ENCODE peak calls at places on chromosomes 11 and 22, in nine cellular contexts. One of them, this sample, is unnamed.
A peak's percentile ranks its signal among the peaks of the same experiment; 100 is the strongest.

GRCh38 chr11:75174781-75175370 is 24.0 kb downstream of the SLCO2B1 start:
- DNase-seq in GM10248: no peak
- DNase-seq in WTC11: no peak
- DNase-seq in endothelial cell: no peak
- DNase-seq in GM20000: no peak
- DNase-seq in HCT116: no peak
- DNase-seq in ovary: peak; percentile 58
- DNase-seq in PC-3: no peak
- DNase-seq in RWPE1: no peak
- DNase-seq in this sample: peak; percentile 4

GRCh38 chr11:67368621-67369020 is 4.8 kb downstream of the CLCF1 start:
- DNase-seq in GM10248: no peak
- DNase-seq in endothelial cell: no peak
- DNase-seq in WTC11: no peak
- DNase-seq in GM20000: peak; percentile 58
- DNase-seq in ovary: no peak
- DNase-seq in RWPE1: no peak
- DNase-seq in HCT116: no peak
- DNase-seq in PC-3: no peak
- DNase-seq in this sample: no peak

GRCh38 chr22:42688241-42688913 is 32.3 kb downstream of the A4GALT start:
- DNase-seq in HCT116: no peak
- DNase-seq in RWPE1: peak; percentile 81
- DNase-seq in GM20000: no peak
- DNase-seq in PC-3: peak; percentile 84
- DNase-seq in WTC11: peak; percentile 48
- DNase-seq in ovary: peak; percentile 86
- DNase-seq in endothelial cell: peak; percentile 49
- DNase-seq in GM10248: no peak
- DNase-seq in this sample: peak; percentile 89

GRCh38 chr11:35391922-35392813 is 27.2 kb downstream of the SLC1A2 start:
- DNase-seq in endothelial cell: peak; percentile 96
- DNase-seq in PC-3: peak; percentile 81
- DNase-seq in GM20000: peak; percentile 78
- DNase-seq in RWPE1: peak; percentile 75
- DNase-seq in HCT116: peak; percentile 49
- DNase-seq in ovary: peak; percentile 83
- DNase-seq in GM10248: peak; percentile 75
- DNase-seq in WTC11: peak; percentile 92
- DNase-seq in this sample: peak; percentile 45

GRCh38 chr11:134266841-134267251 is 9.3 kb upstream of the GLB1L3 start:
- DNase-seq in ovary: no peak
- DNase-seq in WTC11: no peak
- DNase-seq in RWPE1: peak; percentile 84
- DNase-seq in PC-3: peak; percentile 97
- DNase-seq in HCT116: no peak
- DNase-seq in GM20000: no peak
- DNase-seq in endothelial cell: no peak
- DNase-seq in GM10248: no peak
- DNase-seq in this sample: peak; percentile 93

GRCh38 chr22:46066691-46067090 is 83.6 kb upstream of the PPARA start:
- DNase-seq in GM20000: no peak
- DNase-seq in endothelial cell: no peak
- DNase-seq in PC-3: peak; percentile 62
- DNase-seq in HCT116: no peak
- DNase-seq in ovary: no peak
- DNase-seq in GM10248: no peak
- DNase-seq in RWPE1: no peak
- DNase-seq in WTC11: no peak
- DNase-seq in this sample: no peak

GRCh38 chr11:34366522-34366921 is 8.7 kb upstream of the ABTB2 start:
- DNase-seq in RWPE1: no peak
- DNase-seq in GM10248: peak; percentile 44
- DNase-seq in ovary: no peak
- DNase-seq in endothelial cell: no peak
- DNase-seq in HCT116: peak; percentile 73
- DNase-seq in PC-3: peak; percentile 70
- DNase-seq in WTC11: peak; percentile 19
- DNase-seq in GM20000: peak; percentile 31
- DNase-seq in this sample: no peak

GRCh38 chr22:32858121-32858703 is 56.7 kb downstream of the TIMP3 start:
- DNase-seq in WTC11: no peak
- DNase-seq in GM10248: no peak
- DNase-seq in PC-3: no peak
- DNase-seq in ovary: no peak
- DNase-seq in GM20000: no peak
- DNase-seq in endothelial cell: no peak
- DNase-seq in RWPE1: no peak
- DNase-seq in HCT116: no peak
- DNase-seq in this sample: no peak

GRCh38 chr22:44372611-44373010 is 59.9 kb upstream of the SHISAL1 start:
- DNase-seq in endothelial cell: no peak
- DNase-seq in HCT116: no peak
- DNase-seq in GM20000: no peak
- DNase-seq in WTC11: peak; percentile 1
- DNase-seq in ovary: no peak
- DNase-seq in RWPE1: no peak
- DNase-seq in GM10248: no peak
- DNase-seq in PC-3: no peak
- DNase-seq in this sample: no peak

GRCh38 chr11:120134106-120134930 is 3.6 kb downstream of the TRIM29 start:
- DNase-seq in HCT116: no peak
- DNase-seq in GM20000: no peak
- DNase-seq in GM10248: no peak
- DNase-seq in PC-3: no peak
- DNase-seq in WTC11: no peak
- DNase-seq in ovary: no peak
- DNase-seq in RWPE1: no peak
- DNase-seq in endothelial cell: peak; percentile 1
- DNase-seq in this sample: no peak
- TF ChIP-seq CTCF in HCT116: no peak
- TF ChIP-seq CTCF in GM20000: no peak
- TF ChIP-seq CTCF in GM10248: no peak
- TF ChIP-seq CTCF in PC-3: no peak
- TF ChIP-seq CTCF in WTC11: no peak
- TF ChIP-seq CTCF in ovary: no peak
- TF ChIP-seq CTCF in RWPE1: no peak
- TF ChIP-seq CTCF in endothelial cell: no peak
- TF ChIP-seq CTCF in this sample: no peak

GRCh38 chr22:49613108-49613507 is 214.6 kb downstream of the BRD1 start:
- DNase-seq in ovary: no peak
- DNase-seq in GM10248: no peak
- DNase-seq in HCT116: no peak
- DNase-seq in WTC11: no peak
- DNase-seq in GM20000: no peak
- DNase-seq in endothelial cell: no peak
- DNase-seq in RWPE1: no peak
- DNase-seq in PC-3: no peak
- DNase-seq in this sample: no peak
- TF ChIP-seq CTCF in ovary: no peak
- TF ChIP-seq CTCF in GM10248: no peak
- TF ChIP-seq CTCF in HCT116: no peak
- TF ChIP-seq CTCF in WTC11: no peak
- TF ChIP-seq CTCF in GM20000: no peak
- TF ChIP-seq CTCF in endothelial cell: no peak
- TF ChIP-seq CTCF in RWPE1: no peak
- TF ChIP-seq CTCF in PC-3: no peak
- TF ChIP-seq CTCF in this sample: no peak

GRCh38 chr22:22553141-22553540 is 5.9 kb downstream of the PRAME start:
- DNase-seq in ovary: no peak
- DNase-seq in PC-3: no peak
- DNase-seq in WTC11: no peak
- DNase-seq in HCT116: no peak
- DNase-seq in GM20000: no peak
- DNase-seq in GM10248: no peak
- DNase-seq in RWPE1: no peak
- DNase-seq in endothelial cell: no peak
- DNase-seq in this sample: no peak

GRCh38 chr22:22554324-22555284 is 4.5 kb downstream of the PRAME start:
- DNase-seq in GM10248: peak; percentile 51
- DNase-seq in WTC11: no peak
- DNase-seq in PC-3: no peak
- DNase-seq in RWPE1: no peak
- DNase-seq in HCT116: no peak
- DNase-seq in endothelial cell: no peak
- DNase-seq in ovary: no peak
- DNase-seq in GM20000: peak; percentile 60
- DNase-seq in this sample: no peak

GRCh38 chr22:22553735-22554134 is 5.3 kb downstream of the PRAME start:
- DNase-seq in ovary: no peak
- DNase-seq in endothelial cell: no peak
- DNase-seq in RWPE1: no peak
- DNase-seq in PC-3: no peak
- DNase-seq in HCT116: no peak
- DNase-seq in GM10248: no peak
- DNase-seq in WTC11: no peak
- DNase-seq in GM20000: no peak
- DNase-seq in this sample: no peak

GRCh38 chr22:22550789-22551434 is 8.2 kb downstream of the PRAME start:
- DNase-seq in WTC11: no peak
- DNase-seq in endothelial cell: no peak
- DNase-seq in RWPE1: no peak
- DNase-seq in GM20000: no peak
- DNase-seq in PC-3: no peak
- DNase-seq in ovary: no peak
- DNase-seq in GM10248: no peak
- DNase-seq in HCT116: no peak
- DNase-seq in this sample: no peak

GRCh38 chr22:22552630-22553029 is 6.4 kb downstream of the PRAME start:
- DNase-seq in GM20000: peak; percentile 56
- DNase-seq in HCT116: no peak
- DNase-seq in ovary: no peak
- DNase-seq in PC-3: no peak
- DNase-seq in WTC11: peak; percentile 50
- DNase-seq in RWPE1: no peak
- DNase-seq in GM10248: peak; percentile 47
- DNase-seq in endothelial cell: peak; percentile 24
- DNase-seq in this sample: no peak
- TF ChIP-seq CTCF in GM20000: peak; percentile 8
- TF ChIP-seq CTCF in HCT116: no peak
- TF ChIP-seq CTCF in ovary: no peak
- TF ChIP-seq CTCF in PC-3: no peak
- TF ChIP-seq CTCF in WTC11: no peak
- TF ChIP-seq CTCF in RWPE1: no peak
- TF ChIP-seq CTCF in GM10248: peak; percentile 33
- TF ChIP-seq CTCF in endothelial cell: no peak
- TF ChIP-seq CTCF in this sample: no peak

GRCh38 chr11:57741132-57742086 is at the start of gene SELENOH:
- DNase-seq in HCT116: peak; percentile 94
- DNase-seq in WTC11: peak; percentile 98
- DNase-seq in RWPE1: peak; percentile 95
- DNase-seq in GM20000: peak; percentile 89
- DNase-seq in GM10248: peak; percentile 91
- DNase-seq in PC-3: peak; percentile 98
- DNase-seq in endothelial cell: peak; percentile 92
- DNase-seq in ovary: peak; percentile 96
- DNase-seq in this sample: peak; percentile 91
- TF ChIP-seq CTCF in HCT116: no peak
- TF ChIP-seq CTCF in WTC11: no peak
- TF ChIP-seq CTCF in RWPE1: no peak
- TF ChIP-seq CTCF in GM20000: no peak
- TF ChIP-seq CTCF in GM10248: no peak
- TF ChIP-seq CTCF in PC-3: no peak
- TF ChIP-seq CTCF in endothelial cell: no peak
- TF ChIP-seq CTCF in ovary: no peak
- TF ChIP-seq CTCF in this sample: no peak

GRCh38 chr22:23044570-23044969 is 25.7 kb upstream of the GNAZ start:
- DNase-seq in HCT116: no peak
- DNase-seq in WTC11: no peak
- DNase-seq in RWPE1: no peak
- DNase-seq in ovary: no peak
- DNase-seq in endothelial cell: no peak
- DNase-seq in GM10248: no peak
- DNase-seq in PC-3: no peak
- DNase-seq in GM20000: no peak
- DNase-seq in this sample: no peak
- TF ChIP-seq CTCF in HCT116: no peak
- TF ChIP-seq CTCF in WTC11: no peak
- TF ChIP-seq CTCF in RWPE1: no peak
- TF ChIP-seq CTCF in ovary: no peak
- TF ChIP-seq CTCF in endothelial cell: no peak
- TF ChIP-seq CTCF in GM10248: no peak
- TF ChIP-seq CTCF in PC-3: no peak
- TF ChIP-seq CTCF in GM20000: no peak
- TF ChIP-seq CTCF in this sample: no peak

DNA sequence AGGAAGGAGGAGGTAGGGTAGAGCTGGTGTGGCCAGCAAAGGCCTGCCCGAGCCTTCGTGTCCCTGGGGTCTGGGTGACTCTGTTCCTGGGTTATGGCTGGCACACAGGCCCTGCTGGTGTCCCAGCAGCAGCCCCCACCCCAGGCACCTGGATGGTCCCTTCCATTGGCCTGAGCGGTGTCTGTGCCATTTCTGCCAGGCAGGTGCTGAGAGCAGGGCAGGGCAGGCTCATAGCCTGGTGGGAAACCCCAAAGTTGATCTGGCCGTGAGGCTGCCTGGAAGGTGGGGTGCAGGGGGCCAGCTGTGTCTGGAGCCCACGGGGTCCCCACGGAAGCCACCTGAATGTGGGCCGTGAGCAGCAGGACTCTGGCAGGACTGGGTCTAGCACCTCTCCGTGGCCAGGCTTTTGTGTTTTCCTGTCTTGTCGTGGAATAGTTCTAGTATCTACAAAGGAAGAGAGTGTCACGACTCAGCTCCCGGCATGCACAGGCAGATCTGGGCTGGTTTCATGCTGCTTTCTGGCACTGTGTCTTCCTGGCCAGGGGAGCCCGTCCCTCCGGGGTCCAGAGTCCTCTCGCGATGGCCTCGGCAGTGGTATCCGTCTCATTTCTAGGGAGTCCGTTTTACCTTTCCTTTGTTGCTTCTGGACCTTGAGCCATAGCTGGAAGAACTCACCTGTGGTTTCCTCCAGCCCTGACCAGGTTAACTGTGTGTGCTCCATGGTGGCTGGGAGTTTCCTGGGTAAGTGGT is 83.7 kb downstream of the KCNQ1 start:
- DNase-seq in RWPE1: no peak
- DNase-seq in endothelial cell: no peak
- DNase-seq in ovary: peak; percentile 13
- DNase-seq in PC-3: no peak
- DNase-seq in WTC11: peak; percentile 6
- DNase-seq in GM10248: no peak
- DNase-seq in HCT116: no peak
- DNase-seq in GM20000: no peak
- DNase-seq in this sample: no peak
- TF ChIP-seq CTCF in RWPE1: no peak
- TF ChIP-seq CTCF in endothelial cell: no peak
- TF ChIP-seq CTCF in ovary: no peak
- TF ChIP-seq CTCF in PC-3: no peak
- TF ChIP-seq CTCF in WTC11: no peak
- TF ChIP-seq CTCF in GM10248: no peak
- TF ChIP-seq CTCF in HCT116: no peak
- TF ChIP-seq CTCF in GM20000: no peak
- TF ChIP-seq CTCF in this sample: no peak

This sample was measured in AG09309.